ENCODE peak calls at places on chromosomes 13 and 19, in four cellular contexts. V is cardiac fibroblast, R is lower leg skin, T is HCT116. F is an unnamed sample.

GRCh38 chr13:51786425-51787010 is 17.4 kb downstream of the DHRS12 start:
- DNase-seq in V (peak), R (no peak), T (no peak), F (no peak)

GRCh38 chr19:17117250-17117789 is 41.7 kb downstream of the MYO9B start:
- DNase-seq in V (no peak), R (no peak), T (no peak), F (no peak)

GRCh38 chr13:65597839-65598818 is 1632.0 kb downstream of the PCDH9 start:
- DNase-seq in V (peak), R (no peak), T (no peak), F (no peak)

GRCh38 chr13:48126944-48127814 is 32.3 kb upstream of the MED4 start:
- DNase-seq in V (peak), R (no peak), T (peak), F (no peak)

GRCh38 chr19:48728882-48729645 is 9.5 kb upstream of the MAMSTR start:
- DNase-seq in V (no peak), R (no peak), T (no peak), F (no peak)

GRCh38 chr13:19362946-19363510 is 181.4 kb upstream of the TUBA3C start:
- DNase-seq in V (no peak), R (no peak), T (no peak), F (no peak)

GRCh38 chr13:62360609-62361008 is 945.0 kb upstream of the PCDH20 start:
- DNase-seq in V (no peak), R (no peak), T (no peak), F (no peak)

GRCh38 chr19:17794731-17795494 is at the start of gene B3GNT3:
- DNase-seq in V (peak), R (peak), T (peak), F (peak)

GRCh38 chr19:49468746-49469447 is 5.1 kb upstream of the FLT3LG start:
- DNase-seq in V (peak), R (peak), T (no peak), F (peak)

GRCh38 chr19:23183251-23183650 is 66.4 kb downstream of the ZNF730 start:
- DNase-seq in V (no peak), R (no peak), T (no peak), F (no peak)

GRCh38 chr13:43058318-43058674 is 34.9 kb downstream of the DNAJC15 start:
- DNase-seq in V (peak), R (no peak), T (peak), F (no peak)

GRCh38 chr13:24184265-24184841 is 23.8 kb downstream of the SPATA13 start:
- DNase-seq in V (no peak), R (no peak), T (no peak), F (no peak)

GRCh38 chr13:82947121-82948077 is 934.9 kb downstream of the SLITRK1 start:
- DNase-seq in V (no peak), R (no peak), T (no peak), F (no peak)

GRCh38 chr13:61350351-61350750 is 65.3 kb downstream of the PCDH20 start:
- DNase-seq in V (no peak), R (no peak), T (no peak), F (no peak)

GRCh38 chr19:18112989-18113478 is 15.5 kb downstream of the MAST3 start:
- DNase-seq in V (peak), R (peak), T (peak), F (peak)

GRCh38 chr19:18453269-18454024 is 15.5 kb upstream of the ISYNA1 start:
- DNase-seq in V (no peak), R (no peak), T (no peak), F (no peak)

GRCh38 chr19:47765522-47766358 is 12.8 kb upstream of the SELENOW start:
- DNase-seq in V (peak), R (no peak), T (no peak), F (peak)

GRCh38 chr19:39832341-39833083 is 1.4 kb downstream of the DYRK1B start:
- DNase-seq in V (no peak), R (no peak), T (no peak), F (no peak)

GRCh38 chr19:39831679-39832078 is 2.3 kb downstream of the DYRK1B start:
- DNase-seq in V (no peak), R (no peak), T (no peak), F (peak)

GRCh38 chr19:39833464-39834286 is at the start of gene DYRK1B:
- DNase-seq in V (peak), R (peak), T (no peak), F (peak)

GRCh38 chr19:39833160-39833463 is 850 bp downstream of the DYRK1B start:
- DNase-seq in V (no peak), R (no peak), T (no peak), F (no peak)

GRCh38 chr19:39834287-39834841 is 402 bp upstream of the DYRK1B start:
- DNase-seq in V (no peak), R (no peak), T (no peak), F (no peak)
- H3K4me3 ChIP-seq in V (peak), R (no peak), T (no peak), F (peak)

GRCh38 chr19:58166708-58167280 is 16.1 kb upstream of the ZNF274 start:
- DNase-seq in V (no peak), R (peak), T (no peak), F (no peak)

GRCh38 chr19:58166268-58166667 is 15.7 kb upstream of the ZNF329 start:
- DNase-seq in V (no peak), R (no peak), T (no peak), F (no peak)

DNA sequence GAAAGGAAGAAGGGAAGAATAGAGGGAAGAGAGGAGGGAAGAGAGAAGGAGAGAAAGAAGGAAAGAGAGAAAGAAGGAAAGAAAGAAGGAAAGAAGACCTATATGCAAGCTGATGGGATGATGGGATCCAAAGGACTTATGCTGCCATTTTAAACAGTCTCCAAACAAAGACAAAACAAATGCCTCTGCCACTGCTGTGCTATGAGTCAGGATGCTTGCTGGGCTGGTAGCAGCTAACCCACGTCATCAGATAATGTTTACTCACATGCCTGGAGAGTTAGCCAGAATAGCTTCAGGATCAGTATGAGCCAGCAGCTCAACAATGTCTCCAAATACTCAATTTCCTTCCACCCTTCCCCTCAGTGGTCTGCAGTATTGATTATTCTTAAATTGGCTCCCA is 12.0 kb upstream of the ZNF274 start:
- DNase-seq in V (no peak), R (no peak), T (no peak), F (no peak)
- H3K4me3 ChIP-seq in V (no peak), R (no peak), T (no peak), F (no peak)

GRCh38 chr19:3433805-3434540 is 46.4 kb downstream of the SMIM24 start:
- DNase-seq in V (no peak), R (no peak), T (no peak), F (peak)
- H3K4me3 ChIP-seq in V (no peak), R (no peak), T (peak), F (no peak)

DNA sequence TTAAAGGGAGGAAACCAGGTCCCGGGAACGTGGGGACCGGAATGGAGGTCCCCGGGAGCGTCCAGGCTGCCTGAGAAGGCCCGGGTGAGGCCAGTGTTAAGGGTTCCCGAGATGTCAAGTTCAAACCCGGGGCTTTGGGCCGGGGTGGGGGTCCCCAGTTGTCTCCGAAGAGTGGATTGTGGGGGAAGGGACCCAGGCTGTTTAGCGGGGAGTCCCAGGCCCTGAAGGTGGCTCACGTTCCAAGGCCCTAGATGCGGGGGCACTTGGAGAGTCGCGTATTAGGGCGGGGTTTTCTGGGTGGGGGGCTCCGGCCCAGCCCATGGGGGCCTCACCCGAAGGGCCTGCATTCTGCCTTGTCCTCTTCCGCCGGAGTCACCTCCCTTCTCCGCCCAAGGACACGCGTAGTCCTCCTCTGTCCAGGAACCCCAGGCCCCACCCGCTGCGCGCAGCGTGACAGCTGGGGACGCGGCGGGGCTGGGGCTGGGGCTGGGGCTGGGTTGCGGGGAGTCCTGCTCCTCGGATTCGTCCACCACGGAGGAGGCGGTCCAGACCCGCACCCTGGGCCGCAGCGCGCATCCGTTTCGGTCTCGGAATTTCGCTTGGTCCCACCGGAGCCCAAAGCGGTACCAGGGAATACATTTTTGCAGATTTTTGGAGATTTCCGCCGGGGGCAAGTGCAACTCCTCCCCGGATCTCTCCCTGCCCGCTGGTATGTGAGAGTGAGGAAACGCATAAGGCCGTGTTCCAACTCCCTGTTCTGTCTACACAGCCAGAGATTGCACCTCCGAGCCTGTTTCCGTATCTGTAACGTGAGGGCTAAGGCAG is at the start of gene COX7A1:
- DNase-seq in V (peak), R (peak), T (no peak), F (peak)
- H3K4me3 ChIP-seq in V (peak), R (peak), T (no peak), F (peak)

F was measured in upper lobe of left lung.